ENCODE peak calls at places on chromosomes 12 and 14, in seven cellular contexts. One of them, this sample, is unnamed.

GRCh38 chr12:107320929-107321618 is 227.7 kb upstream of the CRY1 start:
- DNase-seq in GM10248: no peak
- DNase-seq in CD4-positive, alpha-beta T cell: peak
- DNase-seq in cardiac muscle cell: peak
- DNase-seq in gastrocnemius medialis: no peak
- DNase-seq in GM23338: peak
- DNase-seq in mammary epithelial cell: peak
- DNase-seq in this sample: no peak

GRCh38 chr12:55847603-55848329 is 5.0 kb upstream of the MMP19 start:
- DNase-seq in GM10248: no peak
- DNase-seq in CD4-positive, alpha-beta T cell: no peak
- DNase-seq in cardiac muscle cell: peak
- DNase-seq in gastrocnemius medialis: peak
- DNase-seq in GM23338: peak
- DNase-seq in mammary epithelial cell: peak
- DNase-seq in this sample: peak

GRCh38 chr12:116891019-116891418 is 9.8 kb upstream of the HRK start:
- DNase-seq in GM10248: no peak
- DNase-seq in CD4-positive, alpha-beta T cell: no peak
- DNase-seq in cardiac muscle cell: no peak
- DNase-seq in gastrocnemius medialis: no peak
- DNase-seq in GM23338: no peak
- DNase-seq in mammary epithelial cell: no peak
- DNase-seq in this sample: no peak

GRCh38 chr12:113194971-113195391 is 9.5 kb downstream of the RITA1 start:
- DNase-seq in GM10248: no peak
- DNase-seq in CD4-positive, alpha-beta T cell: no peak
- DNase-seq in cardiac muscle cell: peak
- DNase-seq in gastrocnemius medialis: no peak
- DNase-seq in GM23338: no peak
- DNase-seq in mammary epithelial cell: no peak
- DNase-seq in this sample: peak

GRCh38 chr14:95361373-95362179 is 41.9 kb upstream of the CLMN start:
- DNase-seq in GM10248: peak
- DNase-seq in CD4-positive, alpha-beta T cell: no peak
- DNase-seq in cardiac muscle cell: peak
- DNase-seq in gastrocnemius medialis: peak
- DNase-seq in GM23338: peak
- DNase-seq in mammary epithelial cell: peak
- DNase-seq in this sample: no peak

GRCh38 chr12:47710283-47710682 is 4.5 kb upstream of the RPAP3 start:
- DNase-seq in GM10248: no peak
- DNase-seq in CD4-positive, alpha-beta T cell: no peak
- DNase-seq in cardiac muscle cell: no peak
- DNase-seq in gastrocnemius medialis: no peak
- DNase-seq in GM23338: no peak
- DNase-seq in mammary epithelial cell: no peak
- DNase-seq in this sample: no peak

GRCh38 chr14:60862283-60862682 is 118.6 kb downstream of the TRMT5 start:
- DNase-seq in GM10248: no peak
- DNase-seq in CD4-positive, alpha-beta T cell: no peak
- DNase-seq in cardiac muscle cell: peak
- DNase-seq in gastrocnemius medialis: peak
- DNase-seq in GM23338: no peak
- DNase-seq in mammary epithelial cell: peak
- DNase-seq in this sample: no peak

GRCh38 chr12:101793401-101793800 is 37.4 kb downstream of the GNPTAB start:
- DNase-seq in GM10248: peak
- DNase-seq in CD4-positive, alpha-beta T cell: no peak
- DNase-seq in cardiac muscle cell: peak
- DNase-seq in gastrocnemius medialis: no peak
- DNase-seq in GM23338: no peak
- DNase-seq in mammary epithelial cell: peak
- DNase-seq in this sample: no peak

GRCh38 chr12:22332191-22332590 is 2.3 kb downstream of the ST8SIA1 start:
- DNase-seq in GM10248: no peak
- DNase-seq in CD4-positive, alpha-beta T cell: no peak
- DNase-seq in cardiac muscle cell: no peak
- DNase-seq in gastrocnemius medialis: no peak
- DNase-seq in GM23338: no peak
- DNase-seq in mammary epithelial cell: no peak
- DNase-seq in this sample: no peak

GRCh38 chr12:125773033-125773432 is 707.8 kb downstream of the AACS start:
- DNase-seq in GM10248: peak
- DNase-seq in CD4-positive, alpha-beta T cell: no peak
- DNase-seq in cardiac muscle cell: no peak
- DNase-seq in gastrocnemius medialis: no peak
- DNase-seq in GM23338: peak
- DNase-seq in mammary epithelial cell: no peak
- DNase-seq in this sample: no peak

GRCh38 chr14:52033131-52033642 is 35.7 kb downstream of the NID2 start:
- DNase-seq in GM10248: no peak
- DNase-seq in CD4-positive, alpha-beta T cell: no peak
- DNase-seq in cardiac muscle cell: peak
- DNase-seq in gastrocnemius medialis: no peak
- DNase-seq in GM23338: peak
- DNase-seq in mammary epithelial cell: peak
- DNase-seq in this sample: no peak

GRCh38 chr12:6376079-6376941 is 947 bp upstream of the SCNN1A start:
- DNase-seq in GM10248: no peak
- DNase-seq in CD4-positive, alpha-beta T cell: no peak
- DNase-seq in cardiac muscle cell: peak
- DNase-seq in gastrocnemius medialis: peak
- DNase-seq in GM23338: peak
- DNase-seq in mammary epithelial cell: peak
- DNase-seq in this sample: no peak

GRCh38 chr12:25034676-25035075 is 85.8 kb upstream of the BCAT1 start:
- DNase-seq in GM10248: no peak
- DNase-seq in CD4-positive, alpha-beta T cell: no peak
- DNase-seq in cardiac muscle cell: no peak
- DNase-seq in gastrocnemius medialis: no peak
- DNase-seq in GM23338: no peak
- DNase-seq in mammary epithelial cell: peak
- DNase-seq in this sample: no peak

GRCh38 chr14:105476937-105477658 is 2.5 kb downstream of the CRIP2 start:
- DNase-seq in GM10248: no peak
- DNase-seq in CD4-positive, alpha-beta T cell: no peak
- DNase-seq in cardiac muscle cell: peak
- DNase-seq in gastrocnemius medialis: no peak
- DNase-seq in GM23338: no peak
- DNase-seq in mammary epithelial cell: no peak
- DNase-seq in this sample: no peak

GRCh38 chr12:69247253-69248018 is 8.1 kb downstream of the CPSF6 start:
- DNase-seq in GM10248: no peak
- DNase-seq in CD4-positive, alpha-beta T cell: no peak
- DNase-seq in cardiac muscle cell: peak
- DNase-seq in gastrocnemius medialis: no peak
- DNase-seq in GM23338: no peak
- DNase-seq in mammary epithelial cell: no peak
- DNase-seq in this sample: no peak

GRCh38 chr12:47276253-47277070 is 196.7 kb upstream of the AMIGO2 start:
- DNase-seq in GM10248: peak
- DNase-seq in CD4-positive, alpha-beta T cell: peak
- DNase-seq in cardiac muscle cell: peak
- DNase-seq in gastrocnemius medialis: no peak
- DNase-seq in GM23338: no peak
- DNase-seq in mammary epithelial cell: peak
- DNase-seq in this sample: no peak

GRCh38 chr12:13004986-13005385 is 4.9 kb upstream of the HEBP1 start:
- DNase-seq in GM10248: no peak
- DNase-seq in CD4-positive, alpha-beta T cell: no peak
- DNase-seq in cardiac muscle cell: no peak
- DNase-seq in gastrocnemius medialis: no peak
- DNase-seq in GM23338: no peak
- DNase-seq in mammary epithelial cell: no peak
- DNase-seq in this sample: no peak

GRCh38 chr14:98864211-98864610 is 407.8 kb downstream of the BCL11B start:
- DNase-seq in GM10248: no peak
- DNase-seq in CD4-positive, alpha-beta T cell: no peak
- DNase-seq in cardiac muscle cell: no peak
- DNase-seq in gastrocnemius medialis: no peak
- DNase-seq in GM23338: no peak
- DNase-seq in mammary epithelial cell: no peak
- DNase-seq in this sample: no peak

GRCh38 chr14:34064349-34064748 is 113.5 kb upstream of the EGLN3 start:
- DNase-seq in GM10248: no peak
- DNase-seq in CD4-positive, alpha-beta T cell: no peak
- DNase-seq in cardiac muscle cell: peak
- DNase-seq in gastrocnemius medialis: peak
- DNase-seq in GM23338: no peak
- DNase-seq in mammary epithelial cell: peak
- DNase-seq in this sample: no peak

GRCh38 chr12:25648460-25648859 is 95.4 kb upstream of the LMNTD1 start:
- DNase-seq in GM10248: no peak
- DNase-seq in CD4-positive, alpha-beta T cell: no peak
- DNase-seq in cardiac muscle cell: peak
- DNase-seq in gastrocnemius medialis: peak
- DNase-seq in GM23338: peak
- DNase-seq in mammary epithelial cell: peak
- DNase-seq in this sample: no peak

GRCh38 chr14:59435987-59436386 is 29.2 kb downstream of the GPR135 start:
- DNase-seq in GM10248: no peak
- DNase-seq in CD4-positive, alpha-beta T cell: no peak
- DNase-seq in cardiac muscle cell: peak
- DNase-seq in gastrocnemius medialis: no peak
- DNase-seq in GM23338: no peak
- DNase-seq in mammary epithelial cell: no peak
- DNase-seq in this sample: no peak

GRCh38 chr12:79121486-79121885 is 256.9 kb downstream of the SYT1 start:
- DNase-seq in GM10248: no peak
- DNase-seq in CD4-positive, alpha-beta T cell: no peak
- DNase-seq in cardiac muscle cell: peak
- DNase-seq in gastrocnemius medialis: no peak
- DNase-seq in GM23338: peak
- DNase-seq in mammary epithelial cell: no peak
- DNase-seq in this sample: no peak

GRCh38 chr12:68319988-68320623 is 12.1 kb downstream of the MDM1 start:
- DNase-seq in GM10248: no peak
- DNase-seq in CD4-positive, alpha-beta T cell: no peak
- DNase-seq in cardiac muscle cell: peak
- DNase-seq in gastrocnemius medialis: no peak
- DNase-seq in GM23338: no peak
- DNase-seq in mammary epithelial cell: no peak
- DNase-seq in this sample: no peak

GRCh38 chr14:74459289-74459946 is 33.4 kb upstream of the SYNDIG1L start:
- DNase-seq in GM10248: peak
- DNase-seq in CD4-positive, alpha-beta T cell: peak
- DNase-seq in cardiac muscle cell: peak
- DNase-seq in gastrocnemius medialis: peak
- DNase-seq in GM23338: peak
- DNase-seq in mammary epithelial cell: peak
- DNase-seq in this sample: no peak
- TF ChIP-seq CTCF in GM10248: peak
- TF ChIP-seq CTCF in CD4-positive, alpha-beta T cell: no peak
- TF ChIP-seq CTCF in cardiac muscle cell: peak
- TF ChIP-seq CTCF in gastrocnemius medialis: peak
- TF ChIP-seq CTCF in GM23338: peak
- TF ChIP-seq CTCF in mammary epithelial cell: peak
- TF ChIP-seq CTCF in this sample: peak

GRCh38 chr14:89941830-89942377 is 12.6 kb downstream of the EFCAB11 start:
- DNase-seq in GM10248: no peak
- DNase-seq in CD4-positive, alpha-beta T cell: no peak
- DNase-seq in cardiac muscle cell: no peak
- DNase-seq in gastrocnemius medialis: no peak
- DNase-seq in GM23338: no peak
- DNase-seq in mammary epithelial cell: no peak
- DNase-seq in this sample: no peak

GRCh38 chr14:89933002-89933401 is 21.5 kb downstream of the EFCAB11 start:
- DNase-seq in GM10248: no peak
- DNase-seq in CD4-positive, alpha-beta T cell: no peak
- DNase-seq in cardiac muscle cell: no peak
- DNase-seq in gastrocnemius medialis: no peak
- DNase-seq in GM23338: no peak
- DNase-seq in mammary epithelial cell: no peak
- DNase-seq in this sample: no peak

GRCh38 chr14:89936654-89937185 is 17.8 kb downstream of the EFCAB11 start:
- DNase-seq in GM10248: no peak
- DNase-seq in CD4-positive, alpha-beta T cell: no peak
- DNase-seq in cardiac muscle cell: no peak
- DNase-seq in gastrocnemius medialis: no peak
- DNase-seq in GM23338: no peak
- DNase-seq in mammary epithelial cell: no peak
- DNase-seq in this sample: no peak
- TF ChIP-seq CTCF in GM10248: no peak
- TF ChIP-seq CTCF in CD4-positive, alpha-beta T cell: no peak
- TF ChIP-seq CTCF in cardiac muscle cell: no peak
- TF ChIP-seq CTCF in gastrocnemius medialis: no peak
- TF ChIP-seq CTCF in GM23338: no peak
- TF ChIP-seq CTCF in mammary epithelial cell: no peak
- TF ChIP-seq CTCF in this sample: peak

DNA sequence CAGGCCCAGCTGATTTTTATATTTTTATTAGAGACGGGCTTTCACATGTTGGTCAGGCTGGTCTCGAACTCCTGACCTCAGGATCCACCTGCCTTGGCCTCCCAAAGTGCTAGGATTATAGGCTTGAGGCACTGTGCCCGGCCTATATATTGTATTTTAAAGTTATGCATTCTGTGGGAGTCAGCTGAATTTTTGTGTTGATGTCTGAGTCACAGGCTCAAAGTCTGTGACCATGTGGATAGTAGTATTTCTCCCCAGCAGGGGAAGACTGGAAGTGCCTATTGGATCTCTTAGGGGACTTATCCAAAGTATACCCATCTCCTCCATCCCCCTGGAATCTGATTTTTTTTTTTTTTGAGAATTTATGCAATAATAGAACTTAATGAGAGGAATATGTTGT is 43.8 kb upstream of the ATF1 start:
- DNase-seq in GM10248: no peak
- DNase-seq in CD4-positive, alpha-beta T cell: no peak
- DNase-seq in cardiac muscle cell: no peak
- DNase-seq in gastrocnemius medialis: no peak
- DNase-seq in GM23338: no peak
- DNase-seq in mammary epithelial cell: no peak
- DNase-seq in this sample: no peak
- TF ChIP-seq CTCF in GM10248: no peak
- TF ChIP-seq CTCF in CD4-positive, alpha-beta T cell: no peak
- TF ChIP-seq CTCF in cardiac muscle cell: no peak
- TF ChIP-seq CTCF in gastrocnemius medialis: no peak
- TF ChIP-seq CTCF in GM23338: no peak
- TF ChIP-seq CTCF in mammary epithelial cell: no peak
- TF ChIP-seq CTCF in this sample: no peak

GRCh38 chr12:31324116-31324844 is 1.7 kb downstream of the SINHCAF start:
- DNase-seq in GM10248: peak
- DNase-seq in CD4-positive, alpha-beta T cell: peak
- DNase-seq in cardiac muscle cell: peak
- DNase-seq in gastrocnemius medialis: peak
- DNase-seq in GM23338: peak
- DNase-seq in mammary epithelial cell: peak
- DNase-seq in this sample: peak
- TF ChIP-seq CTCF in GM10248: no peak
- TF ChIP-seq CTCF in CD4-positive, alpha-beta T cell: peak
- TF ChIP-seq CTCF in cardiac muscle cell: no peak
- TF ChIP-seq CTCF in gastrocnemius medialis: no peak
- TF ChIP-seq CTCF in GM23338: no peak
- TF ChIP-seq CTCF in mammary epithelial cell: no peak
- TF ChIP-seq CTCF in this sample: no peak

GRCh38 chr14:93619176-93619793 is 169.0 kb downstream of the PRIMA1 start:
- DNase-seq in GM10248: peak
- DNase-seq in CD4-positive, alpha-beta T cell: no peak
- DNase-seq in cardiac muscle cell: peak
- DNase-seq in gastrocnemius medialis: no peak
- DNase-seq in GM23338: peak
- DNase-seq in mammary epithelial cell: peak
- DNase-seq in this sample: no peak
- TF ChIP-seq CTCF in GM10248: peak
- TF ChIP-seq CTCF in CD4-positive, alpha-beta T cell: peak
- TF ChIP-seq CTCF in cardiac muscle cell: peak
- TF ChIP-seq CTCF in gastrocnemius medialis: no peak
- TF ChIP-seq CTCF in GM23338: peak
- TF ChIP-seq CTCF in mammary epithelial cell: peak
- TF ChIP-seq CTCF in this sample: peak

GRCh38 chr14:100419856-100420255 is 96.7 kb downstream of the SLC25A47 start:
- DNase-seq in GM10248: no peak
- DNase-seq in CD4-positive, alpha-beta T cell: no peak
- DNase-seq in cardiac muscle cell: no peak
- DNase-seq in gastrocnemius medialis: no peak
- DNase-seq in GM23338: peak
- DNase-seq in mammary epithelial cell: no peak
- DNase-seq in this sample: no peak
- TF ChIP-seq CTCF in GM10248: no peak
- TF ChIP-seq CTCF in CD4-positive, alpha-beta T cell: no peak
- TF ChIP-seq CTCF in cardiac muscle cell: peak
- TF ChIP-seq CTCF in gastrocnemius medialis: no peak
- TF ChIP-seq CTCF in GM23338: peak
- TF ChIP-seq CTCF in mammary epithelial cell: no peak
- TF ChIP-seq CTCF in this sample: peak

This sample was measured in osteocyte.